ENCODE peak calls at places on chromosome 3, in five cellular contexts. One of them, this sample, is unnamed.

GRCh38 chr3:122025296-122025695 is 3.2 kb upstream of the ILDR1 start:
- DNase-seq in stimulated activated CD8-positive, alpha-beta memory T cell treated with anti-CD3 and anti-CD28 coated beads, Interleukin-15, amount 100 ng/mL, for 4 hours: no peak
- DNase-seq in PC-9: no peak
- DNase-seq in non-pigmented ciliary epithelial cell: no peak
- DNase-seq in AML-193: no peak
- DNase-seq in this sample: no peak

GRCh38 chr3:129695203-129695602 is 88.7 kb upstream of the PLXND1 start:
- DNase-seq in non-pigmented ciliary epithelial cell: no peak
- DNase-seq in AML-193: no peak
- DNase-seq in stimulated activated CD8-positive, alpha-beta memory T cell treated with anti-CD3 and anti-CD28 coated beads, Interleukin-15, amount 100 ng/mL, for 4 hours: no peak
- DNase-seq in PC-9: no peak
- DNase-seq in this sample: no peak

GRCh38 chr3:126476166-126476975 is 680 bp upstream of the ZXDC start:
- DNase-seq in non-pigmented ciliary epithelial cell: no peak
- DNase-seq in stimulated activated CD8-positive, alpha-beta memory T cell treated with anti-CD3 and anti-CD28 coated beads, Interleukin-15, amount 100 ng/mL, for 4 hours: no peak
- DNase-seq in PC-9: peak; percentile 74
- DNase-seq in AML-193: peak; percentile 72
- DNase-seq in this sample: peak; percentile 78

GRCh38 chr3:130316164-130316563 is 29.3 kb upstream of the COL6A5 start:
- DNase-seq in AML-193: no peak
- DNase-seq in PC-9: no peak
- DNase-seq in stimulated activated CD8-positive, alpha-beta memory T cell treated with anti-CD3 and anti-CD28 coated beads, Interleukin-15, amount 100 ng/mL, for 4 hours: no peak
- DNase-seq in non-pigmented ciliary epithelial cell: no peak
- DNase-seq in this sample: no peak

GRCh38 chr3:130582457-130583155 is 65.6 kb downstream of the COL6A6 start:
- DNase-seq in PC-9: no peak
- DNase-seq in stimulated activated CD8-positive, alpha-beta memory T cell treated with anti-CD3 and anti-CD28 coated beads, Interleukin-15, amount 100 ng/mL, for 4 hours: no peak
- DNase-seq in AML-193: no peak
- DNase-seq in non-pigmented ciliary epithelial cell: no peak
- DNase-seq in this sample: no peak

GRCh38 chr3:133667118-133667517 is 5.4 kb upstream of the TOPBP1 start:
- DNase-seq in PC-9: no peak
- DNase-seq in non-pigmented ciliary epithelial cell: no peak
- DNase-seq in stimulated activated CD8-positive, alpha-beta memory T cell treated with anti-CD3 and anti-CD28 coated beads, Interleukin-15, amount 100 ng/mL, for 4 hours: no peak
- DNase-seq in AML-193: no peak
- DNase-seq in this sample: no peak

GRCh38 chr3:68049781-68050180 is 395.4 kb upstream of the SUCLG2 start:
- DNase-seq in stimulated activated CD8-positive, alpha-beta memory T cell treated with anti-CD3 and anti-CD28 coated beads, Interleukin-15, amount 100 ng/mL, for 4 hours: no peak
- DNase-seq in PC-9: no peak
- DNase-seq in non-pigmented ciliary epithelial cell: no peak
- DNase-seq in AML-193: no peak
- DNase-seq in this sample: no peak

GRCh38 chr3:64223809-64224570 is 1.3 kb downstream of the PRICKLE2 start:
- DNase-seq in non-pigmented ciliary epithelial cell: no peak
- DNase-seq in PC-9: no peak
- DNase-seq in stimulated activated CD8-positive, alpha-beta memory T cell treated with anti-CD3 and anti-CD28 coated beads, Interleukin-15, amount 100 ng/mL, for 4 hours: no peak
- DNase-seq in AML-193: no peak
- DNase-seq in this sample: no peak

GRCh38 chr3:112390783-112391641 is 58.1 kb downstream of the CD200 start:
- DNase-seq in stimulated activated CD8-positive, alpha-beta memory T cell treated with anti-CD3 and anti-CD28 coated beads, Interleukin-15, amount 100 ng/mL, for 4 hours: no peak
- DNase-seq in PC-9: peak; percentile 72
- DNase-seq in non-pigmented ciliary epithelial cell: peak; percentile 97
- DNase-seq in AML-193: no peak
- DNase-seq in this sample: peak; percentile 54

GRCh38 chr3:11377726-11378125 is 105.5 kb downstream of the ATG7 start:
- DNase-seq in PC-9: no peak
- DNase-seq in non-pigmented ciliary epithelial cell: no peak
- DNase-seq in stimulated activated CD8-positive, alpha-beta memory T cell treated with anti-CD3 and anti-CD28 coated beads, Interleukin-15, amount 100 ng/mL, for 4 hours: no peak
- DNase-seq in AML-193: no peak
- DNase-seq in this sample: no peak

GRCh38 chr3:108953210-108953609 is 469 bp downstream of the GUCA1C start:
- DNase-seq in PC-9: no peak
- DNase-seq in non-pigmented ciliary epithelial cell: no peak
- DNase-seq in stimulated activated CD8-positive, alpha-beta memory T cell treated with anti-CD3 and anti-CD28 coated beads, Interleukin-15, amount 100 ng/mL, for 4 hours: no peak
- DNase-seq in AML-193: no peak
- DNase-seq in this sample: no peak

GRCh38 chr3:138625707-138626365 is 17.3 kb downstream of the FAIM start:
- DNase-seq in non-pigmented ciliary epithelial cell: peak; percentile 31
- DNase-seq in stimulated activated CD8-positive, alpha-beta memory T cell treated with anti-CD3 and anti-CD28 coated beads, Interleukin-15, amount 100 ng/mL, for 4 hours: no peak
- DNase-seq in PC-9: peak; percentile 45
- DNase-seq in AML-193: no peak
- DNase-seq in this sample: no peak

GRCh38 chr3:197027896-197028710 is 1.5 kb downstream of the MELTF start:
- DNase-seq in PC-9: peak; percentile 55
- DNase-seq in non-pigmented ciliary epithelial cell: no peak
- DNase-seq in AML-193: peak; percentile 61
- DNase-seq in stimulated activated CD8-positive, alpha-beta memory T cell treated with anti-CD3 and anti-CD28 coated beads, Interleukin-15, amount 100 ng/mL, for 4 hours: no peak
- DNase-seq in this sample: no peak

GRCh38 chr3:71754610-71755253 is 1.1 kb downstream of the GPR27 start:
- DNase-seq in AML-193: no peak
- DNase-seq in stimulated activated CD8-positive, alpha-beta memory T cell treated with anti-CD3 and anti-CD28 coated beads, Interleukin-15, amount 100 ng/mL, for 4 hours: no peak
- DNase-seq in non-pigmented ciliary epithelial cell: no peak
- DNase-seq in PC-9: no peak
- DNase-seq in this sample: no peak

GRCh38 chr3:1082024-1082633 is 10.7 kb upstream of the CNTN6 start:
- DNase-seq in AML-193: peak; percentile 35
- DNase-seq in PC-9: peak; percentile 3
- DNase-seq in non-pigmented ciliary epithelial cell: no peak
- DNase-seq in stimulated activated CD8-positive, alpha-beta memory T cell treated with anti-CD3 and anti-CD28 coated beads, Interleukin-15, amount 100 ng/mL, for 4 hours: no peak
- DNase-seq in this sample: peak; percentile 71

GRCh38 chr3:71010731-71011455 is 572.6 kb downstream of the FOXP1 start:
- DNase-seq in stimulated activated CD8-positive, alpha-beta memory T cell treated with anti-CD3 and anti-CD28 coated beads, Interleukin-15, amount 100 ng/mL, for 4 hours: peak; percentile 9
- DNase-seq in non-pigmented ciliary epithelial cell: no peak
- DNase-seq in PC-9: no peak
- DNase-seq in AML-193: no peak
- DNase-seq in this sample: peak; percentile 18

GRCh38 chr3:50616770-50617095 is 218 bp upstream of the MAPKAPK3 start:
- DNase-seq in PC-9: peak; percentile 94
- DNase-seq in non-pigmented ciliary epithelial cell: no peak
- DNase-seq in stimulated activated CD8-positive, alpha-beta memory T cell treated with anti-CD3 and anti-CD28 coated beads, Interleukin-15, amount 100 ng/mL, for 4 hours: peak; percentile 91
- DNase-seq in AML-193: peak; percentile 87
- DNase-seq in this sample: peak; percentile 91

GRCh38 chr3:61114316-61114953 is 136.8 kb downstream of the FHIT start:
- DNase-seq in AML-193: no peak
- DNase-seq in stimulated activated CD8-positive, alpha-beta memory T cell treated with anti-CD3 and anti-CD28 coated beads, Interleukin-15, amount 100 ng/mL, for 4 hours: no peak
- DNase-seq in non-pigmented ciliary epithelial cell: peak; percentile 3
- DNase-seq in PC-9: no peak
- DNase-seq in this sample: no peak

GRCh38 chr3:43016513-43016865 is 37.4 kb downstream of the GASK1A start:
- DNase-seq in AML-193: no peak
- DNase-seq in non-pigmented ciliary epithelial cell: no peak
- DNase-seq in stimulated activated CD8-positive, alpha-beta memory T cell treated with anti-CD3 and anti-CD28 coated beads, Interleukin-15, amount 100 ng/mL, for 4 hours: no peak
- DNase-seq in PC-9: no peak
- DNase-seq in this sample: no peak

GRCh38 chr3:189718215-189718614 is 87.0 kb downstream of the TP63 start:
- DNase-seq in non-pigmented ciliary epithelial cell: no peak
- DNase-seq in stimulated activated CD8-positive, alpha-beta memory T cell treated with anti-CD3 and anti-CD28 coated beads, Interleukin-15, amount 100 ng/mL, for 4 hours: no peak
- DNase-seq in PC-9: no peak
- DNase-seq in AML-193: no peak
- DNase-seq in this sample: no peak

GRCh38 chr3:197718904-197719303 is 17.8 kb downstream of the RUBCN start:
- DNase-seq in stimulated activated CD8-positive, alpha-beta memory T cell treated with anti-CD3 and anti-CD28 coated beads, Interleukin-15, amount 100 ng/mL, for 4 hours: no peak
- DNase-seq in AML-193: no peak
- DNase-seq in non-pigmented ciliary epithelial cell: peak; percentile 83
- DNase-seq in PC-9: peak; percentile 79
- DNase-seq in this sample: peak; percentile 69

GRCh38 chr3:78139166-78139565 is 1099.3 kb downstream of the ROBO2 start:
- DNase-seq in non-pigmented ciliary epithelial cell: peak; percentile 81
- DNase-seq in AML-193: no peak
- DNase-seq in PC-9: no peak
- DNase-seq in stimulated activated CD8-positive, alpha-beta memory T cell treated with anti-CD3 and anti-CD28 coated beads, Interleukin-15, amount 100 ng/mL, for 4 hours: no peak
- DNase-seq in this sample: no peak

GRCh38 chr3:132034097-132034485 is 723 bp downstream of the CPNE4 start:
- DNase-seq in stimulated activated CD8-positive, alpha-beta memory T cell treated with anti-CD3 and anti-CD28 coated beads, Interleukin-15, amount 100 ng/mL, for 4 hours: no peak
- DNase-seq in AML-193: no peak
- DNase-seq in non-pigmented ciliary epithelial cell: no peak
- DNase-seq in PC-9: no peak
- DNase-seq in this sample: peak; percentile 48

GRCh38 chr3:121660356-121661171 is at the start of gene HCLS1:
- DNase-seq in PC-9: no peak
- DNase-seq in non-pigmented ciliary epithelial cell: no peak
- DNase-seq in AML-193: peak; percentile 97
- DNase-seq in stimulated activated CD8-positive, alpha-beta memory T cell treated with anti-CD3 and anti-CD28 coated beads, Interleukin-15, amount 100 ng/mL, for 4 hours: peak; percentile 49
- DNase-seq in this sample: no peak

GRCh38 chr3:185316740-185317407 is 46.1 kb upstream of the MAP3K13 start:
- DNase-seq in PC-9: peak; percentile 64
- DNase-seq in AML-193: peak; percentile 82
- DNase-seq in stimulated activated CD8-positive, alpha-beta memory T cell treated with anti-CD3 and anti-CD28 coated beads, Interleukin-15, amount 100 ng/mL, for 4 hours: no peak
- DNase-seq in non-pigmented ciliary epithelial cell: no peak
- DNase-seq in this sample: peak; percentile 62

GRCh38 chr3:144966560-144966959 is 994.9 kb downstream of the DIPK2A start:
- DNase-seq in PC-9: no peak
- DNase-seq in AML-193: no peak
- DNase-seq in non-pigmented ciliary epithelial cell: no peak
- DNase-seq in stimulated activated CD8-positive, alpha-beta memory T cell treated with anti-CD3 and anti-CD28 coated beads, Interleukin-15, amount 100 ng/mL, for 4 hours: no peak
- DNase-seq in this sample: no peak